ENCODE peak calls at places on chromosomes 13 and 19, in eight cellular contexts. W is stimulated activated CD8-positive, alpha-beta memory T cell treated with anti-CD3 and anti-CD28 coated beads, Interleukin-4, amount 100 ng/mL, for 24 hours; O is non-pigmented ciliary epithelial cell; K is breast epithelium; M is erythroblast; Y is left ventricle myocardium superior; E is Karpas-422; C is tibial nerve. V is an unnamed sample.
A peak's percentile ranks its signal among the peaks of the same experiment; 100 is the strongest.

GRCh38 chr19:31354316-31354715 is 5.1 kb upstream of the TSHZ3 start:
- DNase-seq in W (no peak), Y (no peak), E (no peak), K (no peak), C (no peak), O (no peak), M (no peak), V (no peak)

GRCh38 chr13:70043685-70044084 is 63.9 kb upstream of the ATXN8OS start:
- DNase-seq in O (peak; percentile 1), E (no peak), K (no peak), M (no peak), C (no peak), Y (no peak), W (no peak), V (no peak)

GRCh38 chr13:104460553-104460952 is 1394.3 kb upstream of the SLC10A2 start:
- DNase-seq in K (no peak), M (no peak), O (peak; percentile 13), W (no peak), Y (no peak), E (no peak), C (no peak), V (no peak)

GRCh38 chr19:7257148-7258041 is 36.8 kb downstream of the INSR start:
- DNase-seq in W (no peak), Y (no peak), M (no peak), E (no peak), O (peak; percentile 44), C (no peak), K (no peak), V (no peak)

GRCh38 chr19:6464070-6464873 is at the start of gene CRB3:
- DNase-seq in K (peak; percentile 93), O (no peak), M (no peak), C (no peak), W (no peak), Y (no peak), E (no peak), V (no peak)

GRCh38 chr13:66805657-66806056 is 424.5 kb downstream of the PCDH9 start:
- DNase-seq in M (no peak), W (no peak), C (peak; percentile 50), K (no peak), O (peak; percentile 26), Y (no peak), E (no peak), V (no peak)

GRCh38 chr19:48568345-48568886 is 16.4 kb downstream of the SULT2B1 start:
- DNase-seq in Y (peak; percentile 93), O (no peak), K (peak; percentile 85), E (no peak), W (no peak), C (peak; percentile 68), M (peak; percentile 34), V (peak; percentile 96)

GRCh38 chr19:11145147-11145924 is 10.2 kb downstream of the SPC24 start:
- DNase-seq in C (no peak), W (no peak), O (no peak), M (no peak), K (no peak), Y (no peak), E (no peak), V (no peak)

GRCh38 chr13:106919638-106920037 is 351.7 kb upstream of the ARGLU1 start:
- DNase-seq in K (no peak), M (no peak), Y (peak; percentile 62), E (no peak), O (peak; percentile 32), C (no peak), W (no peak), V (no peak)

GRCh38 chr19:18879579-18880373 is 16.2 kb downstream of the CERS1 start:
- DNase-seq in M (peak; percentile 77), K (no peak), C (no peak), W (no peak), Y (no peak), O (no peak), E (peak; percentile 95), V (no peak)

GRCh38 chr13:27853871-27854270 is 61.6 kb downstream of the GSX1 start:
- DNase-seq in M (no peak), K (no peak), Y (no peak), O (no peak), W (no peak), E (no peak), C (no peak), V (peak; percentile 39)

GRCh38 chr19:13097331-13098258 is 5.1 kb downstream of the LYL1 start:
- DNase-seq in W (no peak), Y (peak; percentile 79), O (no peak), K (no peak), M (peak; percentile 88), C (peak; percentile 49), E (peak; percentile 73), V (no peak)

GRCh38 chr19:47430041-47430802 is 10.9 kb upstream of the MEIS3 start:
- DNase-seq in W (no peak), Y (peak; percentile 53), C (no peak), K (peak; percentile 61), E (no peak), M (peak; percentile 43), O (no peak), V (no peak)

GRCh38 chr19:10271543-10272086 is 695 bp downstream of the ICAM1 start:
- DNase-seq in W (no peak), C (no peak), K (no peak), Y (no peak), E (peak; percentile 39), O (no peak), M (no peak), V (no peak)

GRCh38 chr19:21352830-21353229 is 6.0 kb upstream of the ZNF738 start:
- DNase-seq in M (no peak), E (no peak), W (no peak), O (no peak), Y (no peak), C (no peak), K (no peak), V (no peak)

GRCh38 chr19:41888926-41889325 is 5.9 kb downstream of the ARHGEF1 start:
- DNase-seq in O (no peak), Y (no peak), E (no peak), C (no peak), W (no peak), M (no peak), K (no peak), V (no peak)

GRCh38 chr13:38967446-38967845 is 23.2 kb downstream of the STOML3 start:
- DNase-seq in W (no peak), C (no peak), M (no peak), K (no peak), Y (no peak), O (no peak), E (no peak), V (no peak)

GRCh38 chr19:54390942-54391577 is 24.2 kb upstream of the TTYH1 start:
- DNase-seq in C (no peak), W (peak; percentile 46), E (peak; percentile 88), K (no peak), Y (no peak), O (peak; percentile 23), M (peak; percentile 72), V (no peak)

GRCh38 chr13:84571264-84571663 is 689.0 kb upstream of the SLITRK1 start:
- DNase-seq in Y (no peak), O (no peak), W (no peak), M (no peak), C (no peak), K (no peak), E (no peak), V (no peak)

GRCh38 chr13:70856706-70857105 is 748.5 kb upstream of the KLHL1 start:
- DNase-seq in M (no peak), O (no peak), W (no peak), Y (no peak), K (no peak), E (no peak), C (no peak), V (no peak)

GRCh38 chr13:57813641-57814040 is 182.1 kb downstream of the PCDH17 start:
- DNase-seq in Y (no peak), M (peak; percentile 24), K (no peak), E (no peak), C (no peak), W (no peak), O (peak; percentile 2), V (no peak)

GRCh38 chr19:29524201-29524911 is 1.4 kb upstream of the VSTM2B start:
- DNase-seq in O (no peak), W (no peak), M (no peak), C (no peak), E (no peak), K (no peak), Y (no peak), V (no peak)

GRCh38 chr19:16358456-16358855 is 33.8 kb downstream of the KLF2 start:
- DNase-seq in K (no peak), O (no peak), W (no peak), E (no peak), Y (no peak), C (no peak), M (no peak), V (no peak)

GRCh38 chr19:13103961-13104847 is 1.5 kb upstream of the LYL1 start:
- DNase-seq in C (no peak), Y (peak; percentile 83), O (no peak), K (no peak), M (peak; percentile 84), E (peak; percentile 93), W (peak; percentile 59), V (no peak)

GRCh38 chr13:113776231-113777125 is 17.5 kb downstream of the TMEM255B start:
- DNase-seq in K (no peak), M (no peak), C (no peak), Y (no peak), E (no peak), O (no peak), W (no peak), V (no peak)

GRCh38 chr19:51351266-51351990 is 9.5 kb upstream of the VSIG10L start:
- DNase-seq in O (no peak), C (no peak), Y (no peak), W (no peak), M (no peak), K (no peak), E (no peak), V (no peak)

GRCh38 chr19:48419158-48419920 is 25.9 kb downstream of the GRIN2D start:
- DNase-seq in M (peak; percentile 76), E (peak; percentile 74), C (no peak), W (peak; percentile 70), K (no peak), Y (peak; percentile 52), O (no peak), V (no peak)

GRCh38 chr19:49114630-49115363 is 627 bp downstream of the LIN7B start:
- DNase-seq in W (peak; percentile 24), E (peak; percentile 64), C (peak; percentile 36), K (no peak), Y (peak; percentile 81), O (no peak), M (peak; percentile 56), V (no peak)

GRCh38 chr13:35848316-35848715 is 282.9 kb downstream of the DCLK1 start:
- DNase-seq in E (no peak), C (no peak), K (no peak), O (no peak), W (no peak), Y (no peak), M (no peak), V (no peak)

GRCh38 chr19:35348909-35349611 is 1.4 kb downstream of the FFAR1 start:
- DNase-seq in C (no peak), M (no peak), K (peak; percentile 20), O (no peak), Y (no peak), E (peak; percentile 75), W (no peak), V (peak; percentile 72)

GRCh38 chr13:32752997-32753606 is 166.8 kb downstream of the PDS5B start:
- DNase-seq in Y (no peak), M (no peak), K (no peak), W (no peak), E (no peak), C (no peak), O (no peak), V (no peak)

GRCh38 chr19:7830272-7830771 is 304 bp downstream of the EVI5L start:
- DNase-seq in O (no peak), Y (no peak), E (no peak), M (no peak), C (no peak), W (no peak), K (no peak), V (no peak)

GRCh38 chr13:35789335-35790166 is 313.1 kb upstream of the MAB21L1 start:
- DNase-seq in E (peak; percentile 75), Y (no peak), C (no peak), O (peak; percentile 19), M (peak; percentile 24), W (no peak), K (no peak), V (no peak)

GRCh38 chr13:73956101-73956500 is 178.1 kb downstream of the KLF12 start:
- DNase-seq in O (no peak), M (no peak), E (peak; percentile 75), C (no peak), K (no peak), W (no peak), Y (no peak), V (no peak)